ENCODE peak calls at places on chromosomes 4 and X, in five cellular contexts. L, W, X, K and V are unnamed samples.

GRCh38 chr4:27930976-27931375 is 1070.3 kb downstream of the STIM2 start:
- DNase-seq in K (no peak), W (no peak), X (no peak), L (no peak), V (no peak)

GRCh38 chrX:153592966-153593688 is 5.8 kb downstream of the CCNQ start:
- DNase-seq in L (no peak), W (no peak), K (no peak), X (no peak), V (no peak)

GRCh38 chr4:73375328-73375741 is 28.8 kb upstream of the ALB start:
- DNase-seq in W (no peak), K (peak; percentile 89), X (no peak), L (no peak), V (no peak)

GRCh38 chrX:29257516-29257915 is 670.3 kb downstream of the IL1RAPL1 start:
- DNase-seq in X (no peak), L (no peak), W (no peak), K (no peak), V (no peak)

GRCh38 chrX:46180258-46180687 is 364.9 kb downstream of the ZNF674 start:
- DNase-seq in K (peak; percentile 2), L (no peak), X (peak; percentile 12), W (no peak), V (no peak)

GRCh38 chrX:120336899-120337298 is 25.0 kb upstream of the ATP1B4 start:
- DNase-seq in L (no peak), W (no peak), K (no peak), X (no peak), V (no peak)

GRCh38 chrX:135639066-135639815 is 74.2 kb upstream of the CT45A1 start:
- DNase-seq in W (no peak), L (no peak), X (no peak), K (no peak), V (no peak)

GRCh38 chrX:86946569-86946968 is 571.0 kb upstream of the KLHL4 start:
- DNase-seq in K (peak; percentile 30), X (peak; percentile 12), L (peak; percentile 3), W (no peak), V (peak; percentile 3)

GRCh38 chrX:8194216-8194615 is 23.1 kb upstream of the VCX2 start:
- DNase-seq in X (no peak), L (no peak), K (no peak), W (no peak), V (no peak)

GRCh38 chr4:112153222-112153791 is 8.1 kb downstream of the FAM241A start:
- DNase-seq in W (no peak), X (peak; percentile 65), L (no peak), K (no peak), V (peak; percentile 74)

GRCh38 chr4:148207074-148207473 is 235.1 kb downstream of the NR3C2 start:
- DNase-seq in K (no peak), W (no peak), L (no peak), X (no peak), V (no peak)

GRCh38 chrX:131394384-131394783 is 105.3 kb upstream of the IGSF1 start:
- DNase-seq in K (no peak), W (no peak), L (no peak), X (no peak), V (no peak)

GRCh38 chr4:133799916-133800315 is 401.7 kb downstream of the PABPC4L start:
- DNase-seq in K (no peak), X (no peak), W (no peak), L (no peak), V (no peak)

GRCh38 chr4:88230953-88231835 is 53.2 kb downstream of the PPM1K start:
- DNase-seq in X (no peak), L (no peak), W (peak; percentile 35), K (no peak), V (peak; percentile 79)

GRCh38 chr4:54683616-54684346 is 26.0 kb downstream of the KIT start:
- DNase-seq in X (peak; percentile 34), L (no peak), W (no peak), K (peak; percentile 13), V (peak; percentile 39)

GRCh38 chr4:59380841-59381366 is 1819.2 kb upstream of the ADGRL3 start:
- DNase-seq in K (no peak), L (no peak), X (no peak), W (no peak), V (no peak)

GRCh38 chr4:72348701-72349100 is 220.3 kb downstream of the ADAMTS3 start:
- DNase-seq in W (no peak), K (no peak), L (no peak), X (no peak), V (no peak)

GRCh38 chr4:159016527-159017137 is 86.2 kb upstream of the RAPGEF2 start:
- DNase-seq in K (peak; percentile 53), X (peak; percentile 70), W (peak; percentile 66), L (no peak), V (no peak)

GRCh38 chr4:35252866-35253265 is 991.4 kb downstream of the ARAP2 start:
- DNase-seq in K (no peak), W (no peak), X (no peak), L (no peak), V (no peak)

GRCh38 chr4:12633058-12633651 is 851.0 kb downstream of the RAB28 start:
- DNase-seq in W (peak; percentile 93), L (peak; percentile 21), X (peak; percentile 75), K (peak; percentile 57), V (peak; percentile 78)

GRCh38 chr4:54971474-54971950 is 153.9 kb downstream of the KDR start:
- DNase-seq in K (peak; percentile 18), W (no peak), X (peak; percentile 49), L (peak; percentile 28), V (peak; percentile 77)

GRCh38 chr4:19736968-19737756 is 514.5 kb upstream of the SLIT2 start:
- DNase-seq in L (no peak), X (no peak), K (no peak), W (no peak), V (peak; percentile 21)

GRCh38 chrX:120358687-120359086 is 3.2 kb upstream of the ATP1B4 start:
- DNase-seq in K (no peak), W (no peak), X (no peak), L (no peak), V (no peak)

GRCh38 chrX:12867746-12868145 is 874 bp downstream of the TLR7 start:
- DNase-seq in K (no peak), X (no peak), W (no peak), L (no peak), V (no peak)

GRCh38 chr4:3288571-3289094 is 4.2 kb upstream of the RGS12 start:
- DNase-seq in L (no peak), W (peak; percentile 41), K (no peak), X (no peak), V (no peak)

GRCh38 chr4:184396570-184397515 is 77.5 kb downstream of the IRF2 start:
- DNase-seq in K (no peak), W (no peak), X (no peak), L (no peak), V (no peak)

GRCh38 chrX:17682259-17682658 is 55.0 kb upstream of the SCML1 start:
- DNase-seq in L (no peak), W (no peak), K (no peak), X (no peak), V (no peak)

GRCh38 chr4:19304028-19304427 is 947.7 kb upstream of the SLIT2 start:
- DNase-seq in X (no peak), K (no peak), L (no peak), W (no peak), V (no peak)

GRCh38 chr4:33882246-33882990 is 2361.9 kb downstream of the ARAP2 start:
- DNase-seq in K (no peak), X (no peak), L (no peak), W (no peak), V (no peak)

DNA sequence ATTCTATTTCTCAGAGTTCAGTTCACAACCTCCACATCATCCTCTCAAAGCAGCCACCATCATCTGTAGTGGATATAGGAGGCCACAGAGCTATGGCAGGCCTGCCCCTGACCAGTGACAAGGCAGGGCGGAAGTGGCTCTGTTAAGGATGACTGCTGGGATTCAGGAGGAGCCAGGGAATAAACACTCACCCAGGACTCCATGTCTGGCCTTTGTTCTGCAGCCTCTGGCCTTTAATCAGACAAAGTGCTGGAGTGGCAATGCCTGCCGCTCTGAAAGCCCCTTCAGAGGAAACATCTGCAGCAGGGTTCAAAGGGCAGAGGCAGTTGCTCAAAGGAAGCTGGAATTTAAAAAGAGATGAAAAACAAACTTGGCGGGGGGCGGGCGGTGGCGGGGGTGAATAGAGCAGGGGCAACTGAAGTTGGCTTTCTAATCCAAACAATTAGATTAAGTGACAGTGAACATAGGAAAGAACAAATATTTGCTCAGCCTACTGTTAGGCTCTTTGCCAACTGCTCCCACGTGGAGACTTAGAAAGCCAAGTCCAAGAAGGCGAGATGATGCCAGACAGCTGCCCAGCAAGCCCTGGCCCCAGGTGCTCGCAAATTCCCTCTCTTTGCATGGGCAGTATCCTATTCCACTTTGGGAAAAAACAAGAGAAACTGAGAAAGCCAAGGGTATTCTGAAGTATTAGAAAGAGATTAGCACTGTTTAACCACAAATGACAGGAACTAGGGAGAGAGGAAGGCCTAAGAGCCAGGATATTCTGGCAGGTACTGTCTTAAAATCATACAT is 5.5 kb downstream of the MPP1 start:
- DNase-seq in L (peak; percentile 73), X (peak; percentile 32), W (no peak), K (peak; percentile 90), V (peak; percentile 91)
- TF ChIP-seq POLR2A in L (no peak), X (peak; percentile 49), W (no peak), K (no peak), V (no peak)

GRCh38 chrX:24167719-24168472 is 18.4 kb downstream of the ZFX start:
- DNase-seq in W (no peak), X (no peak), L (no peak), K (no peak), V (no peak)
- TF ChIP-seq JUN in W (no peak), X (no peak), L (no peak), K (no peak), V (no peak)

GRCh38 chr4:75723117-75723801 is 1.1 kb upstream of the USO1 start:
- DNase-seq in K (peak; percentile 53), W (peak; percentile 24), L (no peak), X (peak; percentile 37), V (peak; percentile 21)

GRCh38 chr4:75723802-75724065 is 643 bp upstream of the USO1 start:
- DNase-seq in L (no peak), W (no peak), X (no peak), K (no peak), V (no peak)

GRCh38 chr4:75724066-75724866 is at the start of gene USO1:
- DNase-seq in K (peak; percentile 96), W (peak; percentile 100), L (peak; percentile 62), X (peak; percentile 99), V (peak; percentile 100)

GRCh38 chr4:75726577-75726976 is 2.2 kb downstream of the USO1 start:
- DNase-seq in W (peak; percentile 22), L (no peak), X (peak; percentile 18), K (no peak), V (no peak)

GRCh38 chr4:75724867-75725724 is 719 bp downstream of the USO1 start:
- DNase-seq in W (peak; percentile 69), K (peak; percentile 69), X (peak; percentile 87), L (peak; percentile 45), V (peak; percentile 86)
- TF ChIP-seq POLR2A in W (no peak), K (peak; percentile 65), X (peak; percentile 72), L (peak; percentile 39), V (no peak)

GRCh38 chr4:1459081-1459480 is 52.8 kb upstream of the NKX1-1 start:
- DNase-seq in W (peak; percentile 52), L (no peak), X (no peak), K (no peak), V (no peak)
- TF ChIP-seq JUN in W (no peak), L (no peak), X (no peak), K (no peak), V (no peak)

DNA sequence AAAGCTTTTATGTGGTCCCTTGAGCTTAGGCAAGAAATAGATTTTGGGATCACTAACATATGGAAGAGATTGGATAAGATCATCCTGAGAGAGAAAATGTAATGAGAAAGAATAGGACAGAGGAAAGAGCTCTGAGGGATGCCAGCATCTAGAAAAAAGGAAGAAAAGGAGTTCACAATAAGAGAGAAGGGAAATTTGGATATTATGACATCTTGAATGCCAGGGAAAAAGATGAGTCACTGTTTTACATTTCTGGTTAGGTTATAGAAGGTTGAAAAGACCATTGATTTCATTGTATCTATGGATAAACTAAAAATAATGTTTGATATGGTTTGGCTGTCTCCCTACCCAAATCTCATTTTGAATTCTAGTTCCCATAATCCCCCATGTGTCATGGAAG is 208.5 kb downstream of the MAD2L1 start:
- DNase-seq in K (no peak), W (no peak), L (no peak), X (no peak), V (no peak)
- TF ChIP-seq POLR2A in K (no peak), W (no peak), L (no peak), X (no peak), V (no peak)